ENCODE peak calls at places on chromosomes 2 and 18, in four cellular contexts. N is aorta, K is GM12892, H is activated T-helper 1 cell treated with Interleukin-2 at 50 U/mL for 16 hours. C is an unnamed sample.

GRCh38 chr2:29448238-29448637 is 333.0 kb downstream of the CLIP4 start:
- DNase-seq in H (no peak), K (no peak), N (no peak), C (no peak)

GRCh38 chr2:54601339-54601738 is 122.1 kb upstream of the EML6 start:
- DNase-seq in N (no peak), H (no peak), K (no peak), C (peak)

GRCh38 chr2:54494087-54494486 is 38.0 kb downstream of the SPTBN1 start:
- DNase-seq in K (no peak), N (no peak), H (no peak), C (no peak)

GRCh38 chr2:189504238-189504637 is 63.0 kb downstream of the WDR75 start:
- DNase-seq in H (no peak), N (no peak), K (no peak), C (no peak)

GRCh38 chr18:3466051-3466450 is 16.1 kb downstream of the TGIF1 start:
- DNase-seq in H (no peak), N (no peak), K (no peak), C (peak)

GRCh38 chr2:229270551-229271410 is at the start of gene PID1:
- DNase-seq in N (peak), H (no peak), K (no peak), C (peak)

GRCh38 chr2:239826786-239827510 is 198.2 kb downstream of the NDUFA10 start:
- DNase-seq in H (no peak), N (peak), K (no peak), C (no peak)

GRCh38 chr2:150133623-150134022 is 353.8 kb downstream of the RND3 start:
- DNase-seq in H (no peak), K (no peak), N (no peak), C (peak)

GRCh38 chr2:172179045-172179742 is 76.5 kb upstream of the DLX2 start:
- DNase-seq in H (no peak), K (no peak), N (no peak), C (peak)

GRCh38 chr18:9952633-9953416 is 39.0 kb downstream of the VAPA start:
- DNase-seq in H (no peak), N (no peak), K (no peak), C (peak)

GRCh38 chr2:85504434-85505261 is 34.3 kb upstream of the MAT2A start:
- DNase-seq in N (peak), H (no peak), K (no peak), C (peak)

GRCh38 chr2:16632615-16633014 is 33.0 kb downstream of the CYRIA start:
- DNase-seq in H (no peak), K (no peak), N (no peak), C (no peak)

GRCh38 chr2:61758991-61759390 is 94.9 kb downstream of the FAM161A start:
- DNase-seq in H (no peak), K (no peak), N (no peak), C (peak)

GRCh38 chr2:56357655-56358295 is 174.0 kb downstream of the CCDC85A start:
- DNase-seq in H (no peak), K (no peak), N (no peak), C (peak)

GRCh38 chr2:191878576-191879298 is 31.8 kb upstream of the CAVIN2 start:
- DNase-seq in H (no peak), N (no peak), K (no peak), C (peak)

GRCh38 chr2:181058378-181059269 is 78.2 kb downstream of the UBE2E3 start:
- DNase-seq in H (no peak), N (no peak), K (no peak), C (no peak)

GRCh38 chr2:239855863-239856587 is 169.1 kb downstream of the NDUFA10 start:
- DNase-seq in N (peak), H (no peak), K (no peak), C (no peak)

GRCh38 chr2:204315236-204315662 is 230.0 kb upstream of the PARD3B start:
- DNase-seq in H (no peak), K (no peak), N (no peak), C (peak)

GRCh38 chr2:24434576-24434975 is 56.5 kb upstream of the NCOA1 start:
- DNase-seq in H (no peak), K (no peak), N (no peak), C (no peak)

GRCh38 chr18:21682276-21683051 is 22.1 kb downstream of the ABHD3 start:
- DNase-seq in K (no peak), N (no peak), H (no peak), C (peak)

GRCh38 chr18:74251297-74252031 is 40.3 kb downstream of the CYB5A start:
- DNase-seq in K (no peak), N (no peak), H (no peak), C (peak)

GRCh38 chr2:238973038-238973772 is 125.3 kb downstream of the TWIST2 start:
- DNase-seq in H (no peak), K (no peak), N (peak), C (peak)